ENCODE peak calls at places on chromosomes 12 and 14, in four cellular contexts. H is K562, Y is GM12878, M is HepG2. N is an unnamed sample.

GRCh38 chr12:3558854-3559253 is 67.9 kb downstream of the PRMT8 start:
- DNase-seq in M (no peak), H (no peak), Y (no peak), N (no peak)

GRCh38 chr12:52044284-52044983 is 6.8 kb upstream of the NR4A1 start:
- DNase-seq in Y (no peak), M (no peak), H (no peak), N (no peak)

GRCh38 chr12:46808955-46809697 is 16.7 kb downstream of the SLC38A4 start:
- DNase-seq in M (no peak), H (no peak), Y (no peak), N (no peak)

GRCh38 chr14:83300454-83301064 is 1766.9 kb upstream of the SEL1L start:
- DNase-seq in M (peak), H (no peak), Y (no peak), N (no peak)

GRCh38 chr14:89217876-89218275 is 199.2 kb downstream of the FOXN3 start:
- DNase-seq in H (no peak), M (no peak), Y (no peak), N (no peak)

GRCh38 chr12:74646831-74647230 is 109.2 kb downstream of the ATXN7L3B start:
- DNase-seq in H (no peak), Y (no peak), M (no peak), N (no peak)

GRCh38 chr14:51576899-51577298 is 74.8 kb upstream of the FRMD6 start:
- DNase-seq in H (no peak), M (no peak), Y (no peak), N (no peak)

GRCh38 chr14:98909251-98909944 is 362.6 kb downstream of the BCL11B start:
- DNase-seq in Y (no peak), M (peak), H (no peak), N (no peak)

GRCh38 chr14:22849212-22849819 is 12.9 kb downstream of the MMP14 start:
- DNase-seq in H (no peak), Y (no peak), M (no peak), N (no peak)

GRCh38 chr14:56173360-56173922 is 55.2 kb downstream of the PELI2 start:
- DNase-seq in M (no peak), Y (no peak), H (no peak), N (no peak)

GRCh38 chr12:28770329-28770728 is 378.7 kb upstream of the FAR2 start:
- DNase-seq in Y (no peak), H (no peak), M (no peak), N (no peak)

GRCh38 chr12:27521981-27522380 is 2.0 kb upstream of the PPFIBP1 start:
- DNase-seq in M (no peak), Y (no peak), H (no peak), N (no peak)

GRCh38 chr14:71883094-71883493 is 49.1 kb upstream of the RGS6 start:
- DNase-seq in Y (no peak), H (no peak), M (no peak), N (no peak)

DNA sequence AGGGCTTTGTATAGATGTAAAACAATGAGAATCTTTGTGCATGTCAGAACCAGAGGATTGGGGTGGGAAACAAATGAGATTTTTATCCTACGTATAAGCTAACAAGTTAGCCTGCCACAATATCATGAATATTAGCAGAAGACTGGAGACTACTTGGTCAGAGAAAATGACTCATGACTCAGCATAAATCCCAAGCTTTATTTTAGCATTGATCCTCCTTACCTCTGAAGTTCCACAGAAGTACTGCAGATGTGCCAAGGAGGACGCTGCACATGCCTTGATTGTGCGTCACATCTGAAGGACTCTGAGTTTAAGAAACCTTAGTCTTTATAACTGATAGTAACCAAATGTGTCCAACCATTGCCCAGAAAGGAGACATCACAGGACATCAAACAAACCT is 234.0 kb upstream of the RPL10L start:
- DNase-seq in Y (no peak), H (no peak), M (no peak), N (no peak)
- TF ChIP-seq CREM in Y (no peak), H (no peak), M (no peak), N (no peak)

GRCh38 chr14:93926873-93927571 is at the start of gene FAM181A:
- DNase-seq in M (no peak), H (no peak), Y (no peak), N (no peak)
- TF ChIP-seq CREM in M (no peak), H (no peak), Y (no peak), N (no peak)

DNA sequence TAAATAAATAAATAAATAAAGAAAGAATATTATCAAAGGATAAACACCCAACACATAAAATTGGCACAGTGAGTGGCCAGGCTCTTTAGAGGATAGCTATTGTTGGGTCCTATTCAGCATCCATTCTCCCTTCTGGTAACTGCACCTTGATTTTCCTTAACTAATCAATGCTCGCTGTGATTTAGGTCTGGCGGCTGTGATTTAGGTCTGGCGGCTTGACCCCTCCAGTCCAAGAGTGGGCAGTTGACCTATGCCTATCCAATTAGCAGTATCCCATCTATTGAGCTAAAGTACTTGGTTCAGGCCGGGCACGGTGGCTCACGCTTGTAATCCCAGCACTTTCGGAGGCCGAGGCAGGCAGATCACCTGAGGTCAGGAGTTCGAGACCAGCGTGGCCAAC is 9.7 kb upstream of the SLC15A4 start:
- DNase-seq in M (no peak), Y (no peak), H (no peak), N (no peak)
- TF ChIP-seq CREM in M (no peak), Y (no peak), H (no peak), N (no peak)

GRCh38 chr14:65070710-65071033 is 31.6 kb downstream of the MAX start:
- DNase-seq in M (no peak), H (no peak), Y (no peak), N (no peak)
- TF ChIP-seq CREM in M (no peak), H (no peak), Y (no peak), N (no peak)

GRCh38 chr12:116346751-116347150 is 69.3 kb upstream of the MED13L start:
- DNase-seq in M (no peak), Y (no peak), H (peak), N (no peak)
- TF ChIP-seq CREM in M (no peak), Y (no peak), H (no peak), N (no peak)

N was measured in WTC11.